ENCODE peak calls at places on chromosomes 6 and 20, in six cellular contexts. N is stimulated activated CD4-positive, alpha-beta T cell treated with anti-CD3 and anti-CD28 coated beads, Interleukin-15, amount 100 ng/mL, for 1 hour; I is nephron progenitor cell; F is mesothelial cell of epicardium; B is AG08396; L is MM.1S. S is an unnamed sample.

GRCh38 chr6:7528565-7528964 is 12.9 kb upstream of the DSP start:
- DNase-seq in B (peak), N (no peak), L (no peak), I (no peak), F (no peak), S (no peak)

GRCh38 chr6:46655803-46656202 is 3.0 kb downstream of the SLC25A27 start:
- DNase-seq in L (no peak), B (no peak), F (no peak), N (no peak), I (peak), S (peak)

GRCh38 chr6:6696867-6697531 is 108.5 kb downstream of the LY86 start:
- DNase-seq in L (no peak), I (peak), B (peak), F (peak), N (no peak), S (peak)

GRCh38 chr6:116568111-116568510 is 3.2 kb upstream of the RWDD1 start:
- DNase-seq in N (no peak), F (no peak), L (no peak), B (peak), I (no peak), S (no peak)

GRCh38 chr6:31940256-31940664 is 5.6 kb upstream of the CFB start:
- DNase-seq in B (peak), N (no peak), F (no peak), I (no peak), L (no peak), S (no peak)

GRCh38 chr6:41306187-41306854 is 19.8 kb upstream of the TREM1 start:
- DNase-seq in L (peak), B (peak), F (no peak), I (peak), N (no peak), S (peak)

GRCh38 chr6:46338098-46338497 is 153.2 kb downstream of the RCAN2 start:
- DNase-seq in L (peak), B (no peak), I (no peak), F (no peak), N (no peak), S (no peak)

GRCh38 chr6:76120302-76120701 is 47.8 kb upstream of the IMPG1 start:
- DNase-seq in B (no peak), I (no peak), F (no peak), L (no peak), N (no peak), S (no peak)

GRCh38 chr6:3045777-3046176 is 22.5 kb upstream of the RIPK1 start:
- DNase-seq in F (no peak), I (no peak), N (no peak), L (no peak), B (no peak), S (no peak)

GRCh38 chr20:14698605-14699373 is 361.4 kb upstream of the FLRT3 start:
- DNase-seq in L (no peak), B (no peak), F (no peak), N (no peak), I (no peak), S (no peak)

GRCh38 chr6:37891072-37891471 is 71.5 kb downstream of the ZFAND3 start:
- DNase-seq in I (no peak), B (no peak), N (no peak), L (no peak), F (no peak), S (no peak)

GRCh38 chr6:155042983-155043382 is 47.9 kb downstream of the TIAM2 start:
- DNase-seq in F (no peak), L (no peak), N (no peak), B (no peak), I (no peak), S (no peak)

GRCh38 chr20:431012-431904 is 23.2 kb downstream of the RBCK1 start:
- DNase-seq in I (peak), B (peak), L (peak), N (no peak), F (no peak), S (peak)

GRCh38 chr6:30615219-30615957 is 1.7 kb downstream of the PPP1R10 start:
- DNase-seq in I (peak), L (peak), N (no peak), B (no peak), F (no peak), S (peak)

GRCh38 chr20:17315491-17316231 is 88.8 kb downstream of the PCSK2 start:
- DNase-seq in N (no peak), B (no peak), F (no peak), L (no peak), I (no peak), S (no peak)

GRCh38 chr6:52539607-52540006 is 37.3 kb downstream of the TRAM2 start:
- DNase-seq in F (no peak), B (no peak), N (no peak), L (no peak), I (no peak), S (no peak)

GRCh38 chr6:100554228-100554627 is 89.5 kb upstream of the SIM1 start:
- DNase-seq in F (no peak), L (no peak), N (no peak), B (no peak), I (no peak), S (no peak)

GRCh38 chr20:5863040-5863811 is 87.1 kb downstream of the TRMT6 start:
- DNase-seq in F (no peak), L (no peak), I (no peak), B (peak), N (no peak), S (no peak)

GRCh38 chr6:17448165-17448564 is 54.8 kb downstream of the CAP2 start:
- DNase-seq in L (no peak), N (no peak), F (no peak), B (no peak), I (no peak), S (no peak)

GRCh38 chr6:21804941-21805610 is 211.5 kb downstream of the SOX4 start:
- DNase-seq in N (no peak), L (no peak), I (no peak), B (no peak), F (no peak), S (no peak)

GRCh38 chr6:31243508-31243907 is 28.4 kb downstream of the HLA-C start:
- DNase-seq in F (no peak), N (no peak), B (no peak), L (peak), I (no peak), S (no peak)

GRCh38 chr20:24650091-24650490 is 180.7 kb downstream of the SYNDIG1 start:
- DNase-seq in F (no peak), I (no peak), B (peak), L (no peak), N (no peak), S (no peak)

S was measured in HCT116.